ENCODE peak calls at places on chromosomes 13 and 19, in seven cellular contexts. H is endothelial cell of umbilical vein; Q is ovary; U is CD8-positive, alpha-beta T cell; P is heart right ventricle; G is HL-60; W is uterus. F is an unnamed sample.
A peak's percentile ranks its signal among the peaks of the same experiment; 100 is the strongest.

GRCh38 chr19:44738603-44739585 is 9.6 kb upstream of the BCL3 start:
- DNase-seq in W (no peak), Q (no peak), G (peak; percentile 61), U (no peak), H (no peak), P (no peak), F (no peak)

GRCh38 chr19:9057505-9058258 is 29.2 kb upstream of the OR1M1 start:
- DNase-seq in Q (no peak), H (no peak), G (no peak), W (no peak), P (no peak), U (no peak), F (no peak)

GRCh38 chr19:38115264-38115802 is 108.7 kb downstream of the DPF1 start:
- DNase-seq in Q (no peak), W (no peak), P (no peak), U (no peak), H (no peak), G (no peak), F (no peak)

GRCh38 chr13:68439821-68440220 is 1209.7 kb upstream of the PCDH9 start:
- DNase-seq in U (no peak), H (peak; percentile 60), Q (no peak), W (no peak), G (no peak), P (no peak), F (no peak)

GRCh38 chr19:6730153-6730804 is 7.1 kb downstream of the GPR108 start:
- DNase-seq in U (no peak), P (no peak), H (no peak), W (peak; percentile 44), G (no peak), Q (peak; percentile 95), F (no peak)

GRCh38 chr13:66139250-66139649 is 1090.9 kb downstream of the PCDH9 start:
- DNase-seq in G (no peak), U (no peak), P (no peak), W (no peak), H (no peak), Q (no peak), F (no peak)

GRCh38 chr13:32115069-32115468 is 83.5 kb downstream of the FRY start:
- DNase-seq in Q (no peak), U (no peak), P (no peak), W (no peak), G (no peak), H (peak; percentile 47), F (no peak)

GRCh38 chr13:101763191-101763590 is 310.7 kb downstream of the ITGBL1 start:
- DNase-seq in P (no peak), Q (no peak), W (no peak), U (no peak), H (no peak), G (no peak), F (no peak)

GRCh38 chr13:99796175-99796819 is 175.3 kb downstream of the ZIC5 start:
- DNase-seq in G (no peak), Q (no peak), P (no peak), U (no peak), W (no peak), H (peak; percentile 16), F (no peak)

GRCh38 chr19:44748426-44749254 is at the start of gene BCL3:
- DNase-seq in P (peak; percentile 76), Q (peak; percentile 79), U (peak; percentile 60), W (peak; percentile 77), G (no peak), H (peak; percentile 40), F (peak; percentile 54)

GRCh38 chr13:32381539-32381938 is 46.4 kb downstream of the N4BP2L1 start:
- DNase-seq in Q (no peak), G (no peak), W (no peak), P (peak; percentile 30), H (peak; percentile 12), U (no peak), F (no peak)

GRCh38 chr13:20570540-20570939 is 3.6 kb downstream of the IFT88 start:
- DNase-seq in P (no peak), W (no peak), Q (no peak), U (no peak), H (no peak), G (no peak), F (no peak)

GRCh38 chr13:84192125-84192524 is 309.9 kb upstream of the SLITRK1 start:
- DNase-seq in P (no peak), W (no peak), H (no peak), G (no peak), U (no peak), Q (no peak), F (no peak)

GRCh38 chr19:20423381-20424207 is 142.0 kb downstream of the ZNF737 start:
- DNase-seq in H (no peak), P (peak; percentile 52), U (peak; percentile 4), W (peak; percentile 39), G (peak; percentile 15), Q (peak; percentile 77), F (peak; percentile 5)

GRCh38 chr13:48561461-48562224 is 28.8 kb upstream of the RCBTB2 start:
- DNase-seq in W (no peak), H (no peak), Q (no peak), P (no peak), U (no peak), G (peak; percentile 55), F (no peak)

GRCh38 chr13:67437246-67437645 is 207.1 kb upstream of the PCDH9 start:
- DNase-seq in G (no peak), W (no peak), P (no peak), U (no peak), Q (no peak), H (no peak), F (no peak)

GRCh38 chr19:52566588-52566987 is 3.5 kb upstream of the ZNF701 start:
- DNase-seq in H (peak; percentile 18), Q (no peak), W (no peak), P (no peak), G (no peak), U (no peak), F (no peak)

GRCh38 chr13:77028202-77028601 is 1.2 kb upstream of the FBXL3 start:
- DNase-seq in W (peak; percentile 63), G (no peak), H (peak; percentile 39), U (no peak), Q (no peak), P (peak; percentile 57), F (no peak)

GRCh38 chr19:11198769-11199469 is 1.6 kb upstream of the KANK2 start:
- DNase-seq in P (no peak), W (no peak), U (no peak), Q (no peak), G (no peak), H (no peak), F (no peak)

GRCh38 chr19:11200931-11201330 is 3.6 kb upstream of the KANK2 start:
- DNase-seq in Q (no peak), G (no peak), W (no peak), U (no peak), P (no peak), H (no peak), F (no peak)

GRCh38 chr19:11200015-11200574 is 2.8 kb upstream of the KANK2 start:
- DNase-seq in U (no peak), G (no peak), Q (no peak), W (no peak), H (no peak), P (no peak), F (no peak)

GRCh38 chr19:11198175-11198534 is 810 bp upstream of the KANK2 start:
- DNase-seq in P (no peak), Q (no peak), H (no peak), G (no peak), U (no peak), W (no peak), F (no peak)

DNA sequence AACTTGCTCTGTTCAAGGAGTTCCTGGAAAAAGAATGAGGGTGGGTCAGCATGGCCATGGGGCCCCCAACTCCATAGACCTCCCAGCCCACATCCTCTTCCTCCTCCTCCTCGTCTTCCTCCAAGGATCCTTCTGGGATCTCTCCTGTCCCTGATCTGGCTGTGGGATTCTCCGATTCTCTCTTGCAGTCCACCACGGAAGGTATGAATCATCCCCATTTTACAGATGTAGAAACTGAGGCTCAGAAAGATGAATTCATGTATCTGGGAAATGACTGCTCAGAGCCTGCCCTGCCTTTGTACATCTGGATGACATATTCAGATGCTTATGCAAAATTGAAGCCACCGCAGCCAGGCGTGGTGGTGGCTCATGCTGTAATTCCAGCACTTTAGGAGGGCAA is 2.2 kb upstream of the KANK2 start:
- DNase-seq in U (no peak), W (no peak), P (no peak), Q (no peak), G (no peak), H (no peak), F (no peak)
- H3K27ac ChIP-seq in U (no peak overlapping the region), W (peak overlapping the region; percentile 99), P (peak overlapping the region; percentile 98), Q (no peak overlapping the region), G (no peak overlapping the region), H (no peak overlapping the region), F (no peak overlapping the region)

GRCh38 chr19:39963860-39964259 is 7.1 kb upstream of the PSMC4 start:
- DNase-seq in U (no peak), G (no peak), W (no peak), P (no peak), Q (no peak), H (no peak), F (no peak)
- H3K27ac ChIP-seq in U (no peak overlapping the region), G (no peak overlapping the region), W (no peak overlapping the region), P (no peak overlapping the region), Q (no peak overlapping the region), H (no peak overlapping the region), F (no peak overlapping the region)

DNA sequence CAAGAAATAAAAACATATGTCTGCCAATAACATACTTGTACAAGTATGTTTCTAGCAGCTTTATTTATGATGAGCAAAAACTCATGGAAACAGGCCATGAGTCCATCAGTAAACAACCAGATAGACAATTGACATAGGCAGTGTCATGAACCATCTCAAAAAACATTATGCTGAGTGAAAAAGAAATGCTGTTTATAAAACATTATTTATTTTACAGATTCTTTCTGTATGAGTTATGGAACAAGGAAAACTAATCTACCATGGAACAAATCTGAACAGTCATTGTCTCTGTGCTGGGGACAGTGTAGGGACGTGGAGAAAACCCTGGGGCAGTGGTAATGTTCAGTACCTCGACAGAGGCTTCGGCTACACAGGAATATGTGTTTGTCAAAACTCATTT is 283.9 kb downstream of the UQCRFS1 start:
- DNase-seq in W (no peak), H (no peak), Q (no peak), G (no peak), U (no peak), P (no peak), F (no peak)
- H3K27ac ChIP-seq in W (no peak overlapping the region), H (no peak overlapping the region), Q (no peak overlapping the region), G (no peak overlapping the region), U (no peak overlapping the region), P (no peak overlapping the region), F (no peak overlapping the region)

DNA sequence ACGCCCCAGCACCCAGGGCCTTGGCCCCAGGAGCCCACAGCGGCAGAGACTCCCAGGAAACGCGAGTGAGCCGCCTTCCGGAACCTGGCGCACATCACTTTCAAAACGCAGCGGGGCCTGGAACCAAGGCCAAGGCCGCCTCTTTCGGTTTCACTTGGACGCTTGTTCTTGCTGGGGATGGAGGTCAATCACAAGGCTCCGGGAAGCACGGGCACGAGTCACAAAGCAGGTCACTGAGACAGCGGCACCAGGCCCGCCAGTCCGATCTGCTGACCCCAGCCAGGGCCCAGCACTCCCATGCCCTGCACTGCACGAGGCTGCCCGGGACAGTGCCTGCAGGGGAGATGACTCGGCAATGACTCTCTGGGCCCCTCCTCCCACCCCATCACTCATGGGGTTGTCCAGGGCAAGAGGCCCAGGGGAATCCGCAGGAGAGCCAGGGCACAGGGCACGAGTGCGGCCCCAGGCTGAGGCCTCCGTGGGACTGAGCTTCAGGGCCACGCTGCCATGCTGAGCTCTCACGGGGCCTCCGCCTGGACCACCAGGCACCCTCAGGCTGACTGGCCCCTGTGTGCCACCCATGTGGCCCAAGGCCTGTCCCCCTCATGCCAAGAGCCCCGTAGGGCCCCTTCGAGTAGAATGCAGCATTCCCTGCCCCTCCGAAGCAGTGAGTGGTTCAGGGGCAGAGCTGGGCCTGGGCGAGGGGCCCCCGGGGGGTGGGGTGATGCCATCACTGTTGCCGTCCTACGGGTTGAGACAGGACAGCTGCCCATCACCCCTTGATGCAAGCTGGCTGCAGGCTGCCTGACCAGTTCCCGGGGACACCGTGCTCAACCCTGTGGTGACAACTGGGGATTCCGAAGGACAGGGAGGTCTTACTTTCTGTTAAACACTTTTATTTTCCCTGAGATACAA is 4.9 kb downstream of the SBNO2 start:
- DNase-seq in U (no peak), H (no peak), P (no peak), G (no peak), W (peak; percentile 72), Q (peak; percentile 85), F (no peak)
- H3K27ac ChIP-seq in U (no peak overlapping the region), H (no peak overlapping the region), P (no peak overlapping the region), G (no peak overlapping the region), W (peak overlapping the region; percentile 88), Q (peak overlapping the region; percentile 84), F (peak overlapping the region; percentile 8)

F was measured in caudate nucleus.